ENCODE peak calls at places on chromosomes 12 and 14, in ten cellular contexts. J is HFF-Myc; L is ovary; W is CD8-positive, alpha-beta T cell; U is progenitor cell of endocrine pancreas; B is left ventricle myocardium inferior; V is AG04449; Z is heart left ventricle; N is astrocyte of the cerebellum; D is esophagus squamous epithelium. H is an unnamed sample.

GRCh38 chr12:49828143-49829091 is at the start of gene NCKAP5L:
- DNase-seq in J (peak), N (peak), L (peak), U (peak), D (peak), Z (peak), V (peak), W (peak), B (peak), H (peak)

GRCh38 chr14:43981135-43981787 is 525.8 kb downstream of the FSCB start:
- DNase-seq in W (no peak), B (no peak), V (no peak), D (no peak), L (no peak), N (no peak), J (no peak), U (no peak), Z (no peak), H (no peak)

GRCh38 chr14:101812071-101812470 is 50.6 kb downstream of the PPP2R5C start:
- DNase-seq in Z (no peak), L (no peak), B (no peak), V (no peak), N (no peak), J (no peak), U (no peak), W (peak), D (no peak), H (no peak)

GRCh38 chr12:4353785-4354208 is 25.7 kb downstream of the FGF23 start:
- DNase-seq in D (no peak), L (no peak), W (peak), Z (no peak), J (no peak), V (no peak), B (no peak), U (no peak), N (peak), H (no peak)

GRCh38 chr14:100159865-100160533 is 554 bp upstream of the DEGS2 start:
- DNase-seq in V (no peak), N (no peak), W (no peak), B (no peak), L (no peak), J (no peak), D (no peak), U (no peak), Z (peak), H (no peak)

GRCh38 chr12:18810537-18811253 is 72.8 kb downstream of the CAPZA3 start:
- DNase-seq in Z (no peak), D (no peak), U (no peak), W (no peak), N (no peak), B (no peak), J (no peak), L (no peak), V (no peak), H (no peak)

GRCh38 chr14:78933948-78934524 is 763.9 kb downstream of the NRXN3 start:
- DNase-seq in D (no peak), B (no peak), V (no peak), U (no peak), L (no peak), W (no peak), J (no peak), Z (no peak), N (peak), H (no peak)

GRCh38 chr14:75267141-75267601 is 11.5 kb upstream of the FOS start:
- DNase-seq in U (no peak), J (no peak), B (no peak), L (no peak), W (no peak), D (no peak), Z (no peak), V (no peak), N (no peak), H (peak)

GRCh38 chr12:122031342-122032216 is 9.9 kb downstream of the BCL7A start:
- DNase-seq in B (peak), V (no peak), N (no peak), W (peak), D (no peak), Z (no peak), J (no peak), U (peak), L (no peak), H (peak)

GRCh38 chr12:32435921-32436710 is 36.8 kb downstream of the FGD4 start:
- DNase-seq in U (no peak), B (no peak), Z (no peak), D (no peak), N (no peak), L (no peak), V (no peak), J (no peak), W (no peak), H (no peak)

GRCh38 chr12:12684375-12685106 is 11.4 kb downstream of the GPR19 start:
- DNase-seq in W (no peak), U (peak), B (no peak), J (no peak), L (no peak), V (no peak), N (peak), D (no peak), Z (no peak), H (peak)

GRCh38 chr14:100651999-100652508 is 64.8 kb upstream of the BEGAIN start:
- DNase-seq in U (no peak), N (no peak), J (no peak), Z (no peak), L (no peak), W (no peak), V (no peak), D (no peak), B (no peak), H (no peak)

GRCh38 chr12:60494249-60494648 is 898.4 kb downstream of the SLC16A7 start:
- DNase-seq in B (no peak), J (peak), W (no peak), V (peak), D (no peak), N (peak), L (no peak), U (no peak), Z (no peak), H (no peak)
- TF ChIP-seq CTCF in B (peak), J (peak), W (no peak), V (peak), D (peak), N (peak), L (no peak), U (peak), Z (peak), H (no peak)

GRCh38 chr12:58252914-58253313 is 311.5 kb downstream of the ATP23 start:
- DNase-seq in N (no peak), U (no peak), V (no peak), D (no peak), Z (no peak), W (no peak), B (no peak), J (no peak), L (no peak), H (no peak)

GRCh38 chr12:58248599-58248998 is 307.2 kb downstream of the ATP23 start:
- DNase-seq in L (no peak), J (no peak), V (no peak), W (no peak), U (no peak), N (no peak), D (no peak), Z (no peak), B (no peak), H (no peak)

GRCh38 chr12:58242803-58243628 is 301.6 kb downstream of the ATP23 start:
- DNase-seq in L (no peak), U (no peak), W (no peak), V (no peak), N (no peak), J (no peak), Z (no peak), D (no peak), B (no peak), H (no peak)

GRCh38 chr12:58249610-58250009 is 308.2 kb downstream of the ATP23 start:
- DNase-seq in W (no peak), J (no peak), Z (no peak), L (no peak), D (no peak), B (no peak), U (no peak), V (no peak), N (no peak), H (peak)

DNA sequence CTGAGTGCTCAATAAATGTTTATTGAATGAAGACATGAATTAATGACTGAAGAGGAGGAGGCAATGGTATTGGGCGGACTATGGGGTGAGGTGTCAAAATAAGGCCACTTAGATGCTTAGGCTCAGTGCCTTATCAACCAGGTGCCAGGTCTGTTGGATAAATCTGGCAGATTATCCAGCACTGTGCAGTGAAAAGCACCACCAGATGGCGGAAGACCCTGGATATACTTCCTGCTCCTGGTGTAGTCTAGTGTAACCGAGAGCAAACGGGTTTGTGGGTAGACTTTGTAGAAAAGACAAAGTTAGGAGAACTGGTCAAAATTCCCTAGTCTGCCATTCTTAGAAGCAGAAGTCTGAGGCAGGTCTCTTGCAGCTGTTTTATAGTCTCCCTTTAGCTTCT is 306.3 kb downstream of the ATP23 start:
- DNase-seq in Z (no peak), N (no peak), B (no peak), W (no peak), U (no peak), V (no peak), L (no peak), J (no peak), D (no peak), H (no peak)
- TF ChIP-seq CTCF in Z (no peak), N (no peak), B (no peak), W (no peak), U (no peak), V (no peak), L (no peak), J (peak), D (no peak), H (no peak)

GRCh38 chr12:124909831-124910560 is 4.5 kb downstream of the UBC start:
- DNase-seq in D (no peak), V (no peak), W (no peak), L (no peak), Z (no peak), J (no peak), N (no peak), U (no peak), B (no peak), H (no peak)
- TF ChIP-seq CTCF in D (no peak), V (no peak), W (no peak), L (no peak), Z (no peak), J (no peak), N (no peak), U (no peak), B (no peak), H (no peak)

DNA sequence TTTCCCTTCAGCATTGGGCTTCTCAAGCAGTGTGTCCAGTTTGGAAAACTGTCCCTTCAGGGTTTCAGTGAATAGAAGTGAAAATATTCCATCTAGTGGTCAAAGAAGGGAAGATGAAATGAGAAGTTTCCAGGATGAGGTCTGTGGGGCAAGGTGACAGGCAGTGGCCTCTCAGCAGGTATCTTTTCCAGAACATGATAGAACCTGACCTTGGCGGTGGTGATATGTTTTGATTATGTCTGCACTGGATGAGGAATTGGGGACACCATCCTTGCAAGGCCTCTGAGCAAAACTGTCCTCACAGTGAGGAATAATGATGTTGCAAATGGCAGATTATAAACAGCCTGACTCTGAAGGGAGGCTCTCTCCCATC is 4.7 kb downstream of the GPX2 start:
- DNase-seq in U (no peak), J (no peak), L (no peak), B (no peak), V (no peak), D (no peak), N (no peak), W (no peak), Z (no peak), H (no peak)
- TF ChIP-seq CTCF in U (no peak), J (peak), L (no peak), B (peak), V (peak), D (peak), N (peak), W (no peak), Z (peak), H (no peak)

GRCh38 chr12:14904854-14905253 is 19.2 kb upstream of the MGP start:
- DNase-seq in J (no peak), U (no peak), B (no peak), D (no peak), L (no peak), N (no peak), W (no peak), Z (no peak), V (no peak), H (no peak)

GRCh38 chr12:14902465-14902864 is 16.8 kb upstream of the MGP start:
- DNase-seq in Z (no peak), L (no peak), W (no peak), B (no peak), J (no peak), N (no peak), U (no peak), D (no peak), V (no peak), H (no peak)

GRCh38 chr12:14903386-14904098 is 17.9 kb upstream of the MGP start:
- DNase-seq in N (no peak), B (no peak), U (no peak), Z (no peak), D (no peak), W (no peak), V (no peak), L (no peak), J (no peak), H (no peak)

GRCh38 chr12:14900521-14901227 is 15.0 kb upstream of the MGP start:
- DNase-seq in J (no peak), V (no peak), U (no peak), W (no peak), N (no peak), L (no peak), D (no peak), Z (no peak), B (no peak), H (no peak)

GRCh38 chr12:14901228-14901562 is 15.5 kb upstream of the MGP start:
- DNase-seq in D (no peak), U (no peak), V (no peak), Z (peak), B (peak), L (no peak), W (no peak), N (no peak), J (no peak), H (no peak)
- TF ChIP-seq CTCF in D (no peak), U (no peak), V (no peak), Z (peak), B (peak), L (no peak), W (no peak), N (no peak), J (peak), H (no peak)

H was measured in thyroid gland.